ENCODE peak calls at places on chromosome 12, in five cellular contexts. L, S, G, K and H are unnamed samples.

GRCh38 chr12:27711312-27711682 is 665 bp downstream of the MRPS35 start:
- DNase-seq in K (no peak), G (no peak), L (peak; percentile 47), S (peak; percentile 21), H (peak; percentile 37)

GRCh38 chr12:102484017-102484731 is 3.8 kb upstream of the IGF1 start:
- DNase-seq in S (peak; percentile 57), G (peak; percentile 41), K (peak; percentile 75), L (peak; percentile 31), H (peak; percentile 85)

GRCh38 chr12:24198070-24198469 is 248.6 kb upstream of the SOX5 start:
- DNase-seq in S (no peak), G (peak; percentile 47), K (no peak), L (no peak), H (no peak)

GRCh38 chr12:6703631-6704030 is 3.0 kb upstream of the PIANP start:
- DNase-seq in L (no peak), S (peak; percentile 30), K (peak; percentile 53), G (peak; percentile 41), H (peak; percentile 43)

GRCh38 chr12:14225064-14225463 is 140.4 kb upstream of the ATF7IP start:
- DNase-seq in G (no peak), K (no peak), S (no peak), L (no peak), H (no peak)

GRCh38 chr12:69154585-69155363 is 84.6 kb upstream of the CPSF6 start:
- DNase-seq in K (peak; percentile 81), S (peak; percentile 71), L (peak; percentile 66), G (peak; percentile 50), H (peak; percentile 90)

GRCh38 chr12:95212576-95212975 is 4.7 kb downstream of the FGD6 start:
- DNase-seq in G (no peak), L (no peak), S (no peak), K (no peak), H (no peak)

GRCh38 chr12:109839444-109839843 is 6.2 kb upstream of the TRPV4 start:
- DNase-seq in K (no peak), L (no peak), S (no peak), G (no peak), H (no peak)

GRCh38 chr12:117792877-117793424 is 175.8 kb downstream of the KSR2 start:
- DNase-seq in S (no peak), L (no peak), K (no peak), G (no peak), H (no peak)

GRCh38 chr12:51441583-51441982 is 17.0 kb downstream of the SLC4A8 start:
- DNase-seq in K (peak; percentile 86), S (no peak), L (no peak), G (peak; percentile 95), H (no peak)

DNA sequence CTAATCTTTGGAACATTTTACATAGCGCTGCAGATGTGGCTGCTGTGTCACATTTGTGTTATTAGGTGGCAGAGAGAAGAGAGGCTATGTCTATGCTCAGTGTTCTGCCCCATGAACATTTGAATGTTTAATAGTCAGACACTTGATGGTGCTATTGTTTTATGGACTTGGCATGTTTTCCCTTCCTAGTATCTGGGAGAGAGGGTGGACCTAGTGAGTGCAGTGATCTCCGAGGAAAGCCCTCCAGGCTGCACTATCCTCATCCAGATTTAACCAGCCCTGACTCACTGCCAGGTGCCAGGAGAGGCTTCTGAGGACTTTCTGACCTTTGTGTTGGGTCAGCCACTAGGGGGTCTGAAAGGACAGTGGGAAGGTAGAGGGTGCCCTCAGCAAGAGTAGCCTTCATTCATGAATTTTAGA is 24.3 kb downstream of the ZFC3H1 start:
- DNase-seq in K (no peak), L (peak; percentile 6), G (no peak), S (no peak), H (no peak)
- TF ChIP-seq CTCF in K (no peak), L (peak; percentile 18), G (no peak), S (no peak), H (no peak)

GRCh38 chr12:111157486-111157885 is 211.4 kb downstream of the PHETA1 start:
- DNase-seq in G (no peak), S (no peak), K (no peak), L (no peak), H (no peak)

GRCh38 chr12:111155020-111155419 is 213.9 kb downstream of the PHETA1 start:
- DNase-seq in S (no peak), G (no peak), L (no peak), K (no peak), H (no peak)

GRCh38 chr12:111154180-111154579 is 214.7 kb downstream of the PHETA1 start:
- DNase-seq in S (no peak), G (no peak), K (no peak), L (no peak), H (no peak)

GRCh38 chr12:111155521-111155920 is 213.4 kb downstream of the PHETA1 start:
- DNase-seq in K (no peak), S (no peak), L (no peak), G (no peak), H (no peak)

GRCh38 chr12:111156304-111156703 is 212.6 kb downstream of the PHETA1 start:
- DNase-seq in S (no peak), L (no peak), K (no peak), G (no peak), H (no peak)
- TF ChIP-seq CTCF in S (no peak), L (no peak), K (no peak), G (no peak), H (no peak)

GRCh38 chr12:26003065-26003464 is 44.6 kb downstream of the RASSF8 start:
- DNase-seq in K (no peak), L (no peak), S (no peak), G (no peak), H (no peak)

GRCh38 chr12:25996677-25997076 is 38.2 kb downstream of the RASSF8 start:
- DNase-seq in K (no peak), G (no peak), S (no peak), L (no peak), H (no peak)

GRCh38 chr12:26000883-26001282 is 42.4 kb downstream of the RASSF8 start:
- DNase-seq in S (no peak), G (no peak), L (no peak), K (no peak), H (no peak)

GRCh38 chr12:25997401-25997973 is 39.0 kb downstream of the RASSF8 start:
- DNase-seq in K (peak; percentile 93), L (no peak), G (peak; percentile 93), S (no peak), H (no peak)

GRCh38 chr12:26001530-26001929 is 43.0 kb downstream of the RASSF8 start:
- DNase-seq in G (no peak), K (no peak), S (no peak), L (no peak), H (no peak)
- TF ChIP-seq CTCF in G (peak; percentile 15), K (no peak), S (no peak), L (no peak), H (no peak)

DNA sequence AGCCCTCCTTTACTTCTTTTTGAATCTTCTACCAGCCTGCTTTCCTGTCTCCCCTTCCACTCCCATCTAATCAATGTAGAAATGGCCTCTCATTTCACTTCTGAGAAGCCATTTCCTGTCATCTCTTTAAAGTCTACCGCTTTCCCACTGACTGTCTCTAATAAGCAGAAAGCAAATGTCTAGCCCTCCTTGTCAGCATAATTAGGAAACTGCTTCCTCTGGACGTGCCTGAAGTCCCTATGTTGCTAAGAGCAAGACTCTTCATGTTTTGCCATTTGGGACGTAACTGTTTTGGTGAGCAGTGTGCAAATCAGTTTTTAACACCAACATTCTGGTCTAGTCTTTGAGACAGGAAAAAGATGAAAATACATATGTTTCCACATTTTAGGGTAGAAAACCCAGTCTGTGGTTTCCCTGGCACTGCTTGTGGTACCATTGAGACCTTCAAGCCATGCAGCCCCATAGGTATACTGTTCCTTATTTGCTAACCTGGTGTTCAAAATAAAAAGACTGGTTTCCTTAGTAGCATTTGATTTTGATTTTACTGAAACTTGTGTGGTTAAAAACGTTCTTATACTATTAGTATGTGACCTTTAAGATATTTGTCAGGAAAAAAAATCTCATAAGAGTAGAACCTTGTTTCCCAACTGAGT is 22.1 kb downstream of the IFNG start:
- DNase-seq in L (no peak), G (no peak), K (no peak), S (no peak), H (peak; percentile 52)
- TF ChIP-seq CTCF in L (no peak), G (no peak), K (no peak), S (no peak), H (no peak)

GRCh38 chr12:123165537-123165936 is 14.6 kb upstream of the PITPNM2 start:
- DNase-seq in G (no peak), L (no peak), S (no peak), K (no peak), H (no peak)

GRCh38 chr12:123164710-123165261 is 13.9 kb upstream of the PITPNM2 start:
- DNase-seq in G (no peak), K (no peak), S (no peak), L (no peak), H (no peak)

GRCh38 chr12:123164222-123164621 is 13.3 kb upstream of the PITPNM2 start:
- DNase-seq in G (no peak), K (no peak), S (no peak), L (no peak), H (no peak)

GRCh38 chr12:123160801-123161487 is 10.1 kb upstream of the PITPNM2 start:
- DNase-seq in K (peak; percentile 18), S (no peak), L (no peak), G (peak; percentile 35), H (no peak)

GRCh38 chr12:123163227-123163626 is 12.3 kb upstream of the PITPNM2 start:
- DNase-seq in L (no peak), K (no peak), G (no peak), S (no peak), H (no peak)
- TF ChIP-seq CTCF in L (no peak), K (no peak), G (no peak), S (no peak), H (no peak)